ENCODE peak calls at places on chromosomes 3 and 15, in nine cellular contexts. U is A549; H is memory B cell; C is progenitor cell of endocrine pancreas; Y is activated naive CD8-positive, alpha-beta T cell treated with anti-CD3 and anti-CD28 coated beads, Interleukin-2, amount 50 U/mL, for 24 hours; F is cardiac muscle cell; I is EH; L is gastrocnemius medialis; E is NCI-H226. W is an unnamed sample.

GRCh38 chr3:184727357-184728060 is 15.6 kb upstream of the MAGEF1 start:
- DNase-seq in U (peak), H (peak), C (peak), Y (peak), F (peak), I (peak), L (no peak), E (peak), W (no peak)

GRCh38 chr3:114420072-114420471 is 126.2 kb downstream of the TIGIT start:
- DNase-seq in U (no peak), H (no peak), C (no peak), Y (no peak), F (no peak), I (no peak), L (no peak), E (no peak), W (no peak)

GRCh38 chr3:101846709-101847108 is 2.6 kb upstream of the NFKBIZ start:
- DNase-seq in U (no peak), H (no peak), C (no peak), Y (no peak), F (no peak), I (no peak), L (no peak), E (no peak), W (no peak)

GRCh38 chr15:77659350-77660321 is 26.9 kb upstream of the LINGO1 start:
- DNase-seq in U (peak), H (no peak), C (peak), Y (peak), F (peak), I (peak), L (no peak), E (peak), W (no peak)

GRCh38 chr15:51796777-51797474 is 32.5 kb upstream of the TMOD3 start:
- DNase-seq in U (peak), H (no peak), C (no peak), Y (no peak), F (no peak), I (peak), L (no peak), E (no peak), W (no peak)

GRCh38 chr3:190696777-190697501 is 165.6 kb downstream of the GMNC start:
- DNase-seq in U (peak), H (peak), C (no peak), Y (no peak), F (peak), I (peak), L (no peak), E (no peak), W (no peak)

GRCh38 chr3:153503873-153504272 is 341.8 kb downstream of the RAP2B start:
- DNase-seq in U (no peak), H (no peak), C (no peak), Y (no peak), F (no peak), I (no peak), L (no peak), E (no peak), W (no peak)

GRCh38 chr3:152071924-152072323 is 196.8 kb upstream of the MBNL1 start:
- DNase-seq in U (no peak), H (no peak), C (no peak), Y (no peak), F (peak), I (peak), L (no peak), E (peak), W (no peak)

GRCh38 chr3:73255609-73256029 is 194.2 kb downstream of the EBLN2 start:
- DNase-seq in U (no peak), H (no peak), C (no peak), Y (no peak), F (peak), I (peak), L (no peak), E (peak), W (no peak)

GRCh38 chr15:51869074-51869425 is 39.6 kb downstream of the TMOD3 start:
- DNase-seq in U (peak), H (no peak), C (no peak), Y (no peak), F (peak), I (peak), L (no peak), E (peak), W (no peak)

GRCh38 chr3:165075695-165076094 is 2.6 kb downstream of the SI start:
- DNase-seq in U (no peak), H (no peak), C (no peak), Y (no peak), F (no peak), I (no peak), L (no peak), E (no peak), W (no peak)